ENCODE peak calls at places on chromosomes 3 and 15, in seven cellular contexts. D is breast epithelium, C is adrenal gland, M is neuronal stem cell, S is heart left ventricle, L is AG04450, I is upper lobe of right lung. F is an unnamed sample.

GRCh38 chr3:52507359-52507758 is 12.2 kb downstream of the STAB1 start:
- DNase-seq in D (no peak), C (no peak), M (no peak), S (no peak), L (no peak), I (no peak), F (peak; percentile 53)

GRCh38 chr3:124230432-124230831 is 238.5 kb upstream of the ROPN1 start:
- DNase-seq in D (no peak), C (no peak), M (no peak), S (no peak), L (no peak), I (no peak), F (no peak)

GRCh38 chr15:70319466-70319865 is 221.7 kb upstream of the TLE3 start:
- DNase-seq in D (no peak), C (no peak), M (no peak), S (no peak), L (no peak), I (no peak), F (no peak)

GRCh38 chr15:53978248-53978906 is at the start of gene UNC13C:
- DNase-seq in D (peak; percentile 54), C (peak; percentile 7), M (peak; percentile 47), S (no peak), L (no peak), I (peak; percentile 64), F (no peak)

GRCh38 chr3:144429719-144430121 is 458.1 kb downstream of the DIPK2A start:
- DNase-seq in D (no peak), C (no peak), M (no peak), S (no peak), L (no peak), I (no peak), F (no peak)

GRCh38 chr3:42612928-42613327 is 12.4 kb downstream of the NKTR start:
- DNase-seq in D (no peak), C (no peak), M (no peak), S (no peak), L (no peak), I (no peak), F (no peak)

GRCh38 chr15:57427367-57427821 is 51.1 kb downstream of the CGNL1 start:
- DNase-seq in D (no peak), C (peak; percentile 68), M (peak; percentile 17), S (peak; percentile 46), L (no peak), I (no peak), F (no peak)

GRCh38 chr3:128873623-128874022 is 5.8 kb upstream of the ACAD9 start:
- DNase-seq in D (peak; percentile 50), C (no peak), M (no peak), S (no peak), L (no peak), I (no peak), F (peak; percentile 12)

GRCh38 chr15:38528279-38528678 is 36.3 kb downstream of the RASGRP1 start:
- DNase-seq in D (no peak), C (peak; percentile 10), M (no peak), S (no peak), L (no peak), I (no peak), F (peak; percentile 6)

GRCh38 chr3:183698760-183699159 is 1.2 kb downstream of the YEATS2 start:
- DNase-seq in D (no peak), C (peak; percentile 16), M (no peak), S (no peak), L (no peak), I (no peak), F (no peak)

GRCh38 chr3:104040896-104041295 is 1325.8 kb upstream of the ALCAM start:
- DNase-seq in D (no peak), C (no peak), M (no peak), S (no peak), L (no peak), I (no peak), F (no peak)

GRCh38 chr3:60758169-60758568 is 493.1 kb downstream of the FHIT start:
- DNase-seq in D (no peak), C (no peak), M (no peak), S (no peak), L (no peak), I (no peak), F (no peak)

GRCh38 chr3:149245738-149246451 is 24.3 kb upstream of the CP start:
- DNase-seq in D (no peak), C (peak; percentile 31), M (no peak), S (no peak), L (no peak), I (no peak), F (peak; percentile 73)

GRCh38 chr15:49471733-49472132 is 48.7 kb downstream of the FGF7 start:
- DNase-seq in D (no peak), C (no peak), M (no peak), S (no peak), L (no peak), I (no peak), F (no peak)
- H3K27ac ChIP-seq in D (no peak overlapping the region), C (no peak overlapping the region), M (no peak overlapping the region), S (no peak overlapping the region), L (no peak overlapping the region), I (no peak overlapping the region), F (no peak overlapping the region)

GRCh38 chr15:49151831-49152230 is 3.6 kb downstream of the COPS2 start:
- DNase-seq in D (no peak), C (no peak), M (no peak), S (no peak), L (no peak), I (no peak), F (no peak)

DNA sequence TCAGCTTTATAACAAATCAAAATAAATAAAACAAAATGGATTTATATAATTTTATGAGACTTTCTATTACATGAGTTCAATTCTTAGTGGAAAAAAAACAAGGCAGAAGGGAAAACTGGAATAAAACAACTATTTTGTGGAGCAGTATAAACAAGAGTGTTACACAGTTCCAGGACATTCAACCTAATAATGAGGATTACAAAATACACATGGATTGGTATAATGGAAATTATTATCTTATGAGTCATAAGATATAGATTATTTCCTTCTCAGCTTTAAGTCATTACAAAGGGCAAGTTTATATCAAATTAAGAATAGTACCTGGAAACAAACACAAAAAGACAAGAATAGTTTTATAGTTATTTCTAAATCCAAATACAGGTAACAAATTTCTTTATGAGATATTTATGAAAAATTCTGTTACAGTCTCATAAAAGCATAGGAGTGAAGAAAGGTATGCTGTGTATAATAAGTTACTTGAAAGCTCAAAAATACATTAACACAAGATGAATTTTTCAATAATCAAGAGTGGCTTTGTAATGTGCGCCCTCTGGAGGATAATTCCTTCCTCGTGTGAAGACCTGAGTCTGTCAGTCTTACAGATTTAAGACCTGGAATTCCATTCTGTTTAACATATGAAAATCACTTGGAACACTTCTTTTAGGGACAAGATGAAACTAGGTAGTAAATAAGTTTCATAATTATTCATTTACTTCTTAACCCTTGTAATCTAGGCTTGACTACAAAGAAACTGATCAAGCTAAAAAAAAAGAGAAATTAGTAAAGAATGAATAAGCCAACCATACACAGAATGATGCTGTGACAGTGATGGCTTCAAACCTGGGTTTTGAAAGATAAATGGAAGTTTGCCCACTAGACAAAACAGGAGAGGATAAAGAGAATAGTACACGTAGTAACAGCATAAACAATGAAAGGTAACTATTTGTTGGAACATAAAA is 9.5 kb downstream of the COPS2 start:
- DNase-seq in D (no peak), C (peak; percentile 45), M (peak; percentile 46), S (no peak), L (no peak), I (no peak), F (no peak)
- H3K27ac ChIP-seq in D (no peak overlapping the region), C (no peak overlapping the region), M (no peak overlapping the region), S (no peak overlapping the region), L (no peak overlapping the region), I (no peak overlapping the region), F (peak overlapping the region; percentile 19)

DNA sequence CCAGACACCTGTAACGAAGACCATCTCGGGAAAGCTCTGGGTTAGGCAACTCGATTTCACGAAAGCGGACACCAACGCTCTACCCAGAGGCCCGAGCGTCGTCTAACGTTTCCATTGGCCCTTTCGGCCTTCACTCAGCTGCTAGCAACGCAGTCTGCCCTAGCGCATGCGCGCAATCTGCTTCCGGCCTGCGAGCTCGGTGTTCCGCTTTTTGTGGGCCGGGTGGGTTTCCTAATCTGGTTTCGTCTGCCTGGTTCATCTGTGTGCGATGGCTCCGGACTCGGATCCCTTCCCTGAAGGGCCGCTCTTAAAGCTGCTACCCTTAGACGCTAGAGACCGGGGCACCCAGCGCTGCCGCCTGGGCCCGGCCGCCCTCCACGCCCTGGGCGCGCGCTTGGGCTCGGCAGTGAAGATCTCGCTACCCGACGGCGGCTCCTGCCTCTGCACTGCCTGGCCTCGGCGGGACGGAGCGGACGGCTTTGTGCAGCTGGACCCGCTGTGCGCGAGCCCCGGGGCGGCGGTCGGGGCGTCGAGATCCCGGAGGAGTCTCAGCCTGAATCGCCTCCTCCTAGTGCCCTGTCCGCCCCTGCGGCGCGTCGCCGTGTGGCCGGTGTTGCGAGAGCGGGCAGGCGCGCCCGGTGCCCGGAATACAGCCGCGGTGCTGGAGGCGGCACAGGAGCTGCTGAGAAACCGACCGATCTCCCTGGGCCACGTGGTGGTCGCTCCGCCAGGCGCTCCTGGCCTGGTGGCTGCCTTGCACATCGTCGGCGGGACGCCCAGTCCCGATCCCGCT is 24.0 kb upstream of the GATM start:
- DNase-seq in D (peak; percentile 94), C (peak; percentile 98), M (peak; percentile 95), S (peak; percentile 98), L (peak; percentile 98), I (peak; percentile 97), F (peak; percentile 96)
- H3K27ac ChIP-seq in D (peak overlapping the region; percentile 89), C (peak overlapping the region; percentile 89), M (peak overlapping the region; percentile 77), S (peak overlapping the region; percentile 90), L (peak overlapping the region; percentile 53), I (peak overlapping the region; percentile 96), F (peak overlapping the region; percentile 84)

DNA sequence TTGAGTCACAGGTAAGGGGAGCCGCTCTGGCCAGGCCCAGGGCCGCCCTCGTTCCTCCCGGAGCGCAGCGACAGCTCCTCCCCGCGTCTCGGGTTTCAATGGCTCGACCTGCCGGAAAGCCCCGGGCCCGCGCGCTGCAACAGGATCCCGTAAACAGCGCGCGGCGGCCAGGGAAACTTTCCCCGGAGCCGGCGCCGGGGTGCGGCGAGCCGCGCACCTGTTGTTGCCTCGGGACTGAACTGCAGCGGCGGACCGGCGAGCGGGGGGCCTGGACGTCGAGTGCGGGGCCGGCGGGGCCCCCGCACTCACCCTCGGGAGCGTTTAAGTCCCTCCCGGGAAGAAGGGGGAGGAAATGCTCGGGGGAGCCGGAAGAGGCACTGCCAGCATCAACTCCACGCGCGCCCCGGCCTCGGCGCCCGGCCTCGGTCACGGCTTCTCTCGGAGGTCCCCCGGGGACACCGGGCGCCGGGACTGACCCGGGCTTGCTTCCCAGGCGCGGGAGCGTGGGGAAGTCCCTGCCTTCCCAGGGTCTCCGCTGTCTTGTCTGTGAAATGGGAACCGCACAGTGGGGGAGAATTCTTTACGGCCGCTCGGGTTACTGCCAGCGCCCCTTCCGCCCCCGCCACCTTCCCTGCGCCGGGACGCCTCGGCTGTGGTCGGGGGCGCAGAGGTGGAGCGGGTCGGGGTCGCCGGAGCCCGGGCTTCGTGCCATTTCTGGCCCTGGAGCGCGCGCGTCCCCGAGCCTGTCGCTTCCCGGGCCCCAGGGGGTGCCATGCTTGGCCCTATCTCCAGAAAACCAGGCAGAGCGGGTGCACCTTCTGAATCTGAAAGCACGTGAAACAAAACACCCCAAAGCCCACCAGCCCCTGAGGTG is 7.4 kb upstream of the PGPEP1L start:
- DNase-seq in D (peak; percentile 80), C (peak; percentile 86), M (peak; percentile 78), S (peak; percentile 57), L (no peak), I (peak; percentile 88), F (no peak)
- H3K27ac ChIP-seq in D (peak overlapping the region; percentile 89), C (no peak overlapping the region), M (peak overlapping the region; percentile 66), S (peak overlapping the region; percentile 23), L (no peak overlapping the region), I (peak overlapping the region; percentile 68), F (peak overlapping the region; percentile 37)